ENCODE peak calls at places on chromosomes 1 and 21, in seven cellular contexts. J, E, F, L, B, K and I are unnamed samples.
A peak's percentile ranks its signal among the peaks of the same experiment; 100 is the strongest.

GRCh38 chr1:224929335-224930237 is at the start of gene DNAH14:
- DNase-seq in J (peak; percentile 96), E (no peak), F (peak; percentile 85), L (peak; percentile 66), B (peak; percentile 94), K (peak; percentile 80), I (no peak)

GRCh38 chr1:53585116-53585515 is 125.9 kb downstream of the DMRTB1 start:
- DNase-seq in J (no peak), E (peak; percentile 19), F (no peak), L (no peak), B (no peak), K (peak; percentile 21), I (peak; percentile 29)

GRCh38 chr1:46188295-46189030 is 9.8 kb downstream of the POMGNT1 start:
- DNase-seq in J (no peak), E (no peak), F (peak; percentile 70), L (no peak), B (no peak), K (peak; percentile 55), I (no peak)

GRCh38 chr1:58717979-58718378 is 18.1 kb upstream of the MYSM1 start:
- DNase-seq in J (no peak), E (no peak), F (no peak), L (no peak), B (no peak), K (no peak), I (peak; percentile 25)

GRCh38 chr1:119874186-119874585 is 22.1 kb downstream of the ADAM30 start:
- DNase-seq in J (no peak), E (no peak), F (no peak), L (no peak), B (no peak), K (no peak), I (no peak)

GRCh38 chr1:77371396-77371795 is 89.6 kb downstream of the AK5 start:
- DNase-seq in J (no peak), E (no peak), F (no peak), L (no peak), B (no peak), K (no peak), I (no peak)

GRCh38 chr1:28313710-28314510 is 14.9 kb upstream of the MED18 start:
- DNase-seq in J (peak; percentile 90), E (no peak), F (peak; percentile 83), L (peak; percentile 47), B (peak; percentile 75), K (peak; percentile 52), I (no peak)

GRCh38 chr1:228149341-228150020 is at the start of gene GJC2:
- DNase-seq in J (peak; percentile 63), E (no peak), F (peak; percentile 86), L (no peak), B (peak; percentile 44), K (peak; percentile 44), I (no peak)

GRCh38 chr1:33818071-33818470 is 45.8 kb upstream of the HMGB4 start:
- DNase-seq in J (no peak), E (no peak), F (no peak), L (no peak), B (no peak), K (no peak), I (no peak)

GRCh38 chr1:212290608-212291007 is 5.4 kb downstream of the PPP2R5A start:
- DNase-seq in J (no peak), E (no peak), F (no peak), L (no peak), B (no peak), K (no peak), I (no peak)

GRCh38 chr1:237416924-237417655 is 375.1 kb downstream of the RYR2 start:
- DNase-seq in J (no peak), E (no peak), F (no peak), L (no peak), B (no peak), K (no peak), I (no peak)

GRCh38 chr21:16055012-16055411 is 325.2 kb downstream of the USP25 start:
- DNase-seq in J (no peak), E (no peak), F (no peak), L (no peak), B (no peak), K (no peak), I (no peak)

GRCh38 chr1:60133848-60134247 is 60.3 kb upstream of the C1orf87 start:
- DNase-seq in J (no peak), E (no peak), F (no peak), L (no peak), B (no peak), K (no peak), I (no peak)

GRCh38 chr1:230273141-230273710 is 152.9 kb downstream of the PGBD5 start:
- DNase-seq in J (peak; percentile 22), E (no peak), F (peak; percentile 25), L (no peak), B (peak; percentile 14), K (no peak), I (no peak)

GRCh38 chr1:6783221-6783620 is 2.0 kb upstream of the CAMTA1 start:
- DNase-seq in J (no peak), E (no peak), F (no peak), L (no peak), B (no peak), K (no peak), I (no peak)

GRCh38 chr1:216331211-216331610 is 92.0 kb downstream of the USH2A start:
- DNase-seq in J (no peak), E (no peak), F (no peak), L (no peak), B (no peak), K (no peak), I (no peak)

GRCh38 chr1:42937141-42937696 is 21.4 kb downstream of the SLC2A1 start:
- DNase-seq in J (peak; percentile 21), E (no peak), F (peak; percentile 23), L (no peak), B (no peak), K (peak; percentile 9), I (no peak)

GRCh38 chr1:168469690-168470089 is 74.1 kb downstream of the XCL2 start:
- DNase-seq in J (no peak), E (no peak), F (no peak), L (peak; percentile 21), B (no peak), K (peak; percentile 60), I (no peak)

GRCh38 chr1:168467452-168467851 is 76.3 kb downstream of the XCL2 start:
- DNase-seq in J (no peak), E (no peak), F (no peak), L (no peak), B (no peak), K (no peak), I (peak; percentile 18)

GRCh38 chr1:168466703-168467081 is 77.1 kb downstream of the XCL2 start:
- DNase-seq in J (no peak), E (no peak), F (no peak), L (no peak), B (no peak), K (no peak), I (no peak)

GRCh38 chr1:168468822-168469221 is 75.0 kb downstream of the XCL2 start:
- DNase-seq in J (no peak), E (no peak), F (no peak), L (no peak), B (no peak), K (no peak), I (no peak)

GRCh38 chr1:168468042-168468809 is 75.6 kb downstream of the XCL2 start:
- DNase-seq in J (no peak), E (no peak), F (no peak), L (no peak), B (no peak), K (no peak), I (no peak)
- H3K4me1 ChIP-seq in J (peaks cover 34% of the 10 kb centered on the region), E (peaks cover 55% of the 10 kb centered on the region), F (peaks cover 5% of the 10 kb centered on the region), L (peaks cover 40% of the 10 kb centered on the region), B (peaks cover 28% of the 10 kb centered on the region), K (peaks cover 36% of the 10 kb centered on the region), I (peaks cover 58% of the 10 kb centered on the region)

DNA sequence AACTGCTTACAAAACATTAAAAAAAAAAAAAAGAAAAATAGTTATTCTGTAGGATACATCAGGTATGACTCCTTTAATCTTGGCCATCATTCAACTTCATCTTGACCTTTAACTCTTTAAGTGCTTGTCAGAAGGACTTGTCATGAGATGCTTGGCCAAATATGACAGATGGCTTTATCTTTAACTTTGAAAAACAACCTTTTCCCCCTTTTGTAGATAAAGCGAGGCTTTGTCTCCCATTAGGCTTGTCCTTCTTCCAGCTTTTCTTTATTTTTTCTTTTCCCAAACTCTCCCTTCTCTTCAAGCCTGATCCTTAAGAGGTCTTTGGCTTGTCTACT is 2.3 kb downstream of the SRSF10 start:
- DNase-seq in J (no peak), E (no peak), F (no peak), L (no peak), B (no peak), K (no peak), I (no peak)
- H3K4me3 ChIP-seq in J (peak overlapping the region; percentile 89), E (no peak overlapping the region), F (peak overlapping the region; percentile 26), L (peak overlapping the region; percentile 97), B (no peak overlapping the region), K (peak overlapping the region; percentile 97), I (no peak overlapping the region)

DNA sequence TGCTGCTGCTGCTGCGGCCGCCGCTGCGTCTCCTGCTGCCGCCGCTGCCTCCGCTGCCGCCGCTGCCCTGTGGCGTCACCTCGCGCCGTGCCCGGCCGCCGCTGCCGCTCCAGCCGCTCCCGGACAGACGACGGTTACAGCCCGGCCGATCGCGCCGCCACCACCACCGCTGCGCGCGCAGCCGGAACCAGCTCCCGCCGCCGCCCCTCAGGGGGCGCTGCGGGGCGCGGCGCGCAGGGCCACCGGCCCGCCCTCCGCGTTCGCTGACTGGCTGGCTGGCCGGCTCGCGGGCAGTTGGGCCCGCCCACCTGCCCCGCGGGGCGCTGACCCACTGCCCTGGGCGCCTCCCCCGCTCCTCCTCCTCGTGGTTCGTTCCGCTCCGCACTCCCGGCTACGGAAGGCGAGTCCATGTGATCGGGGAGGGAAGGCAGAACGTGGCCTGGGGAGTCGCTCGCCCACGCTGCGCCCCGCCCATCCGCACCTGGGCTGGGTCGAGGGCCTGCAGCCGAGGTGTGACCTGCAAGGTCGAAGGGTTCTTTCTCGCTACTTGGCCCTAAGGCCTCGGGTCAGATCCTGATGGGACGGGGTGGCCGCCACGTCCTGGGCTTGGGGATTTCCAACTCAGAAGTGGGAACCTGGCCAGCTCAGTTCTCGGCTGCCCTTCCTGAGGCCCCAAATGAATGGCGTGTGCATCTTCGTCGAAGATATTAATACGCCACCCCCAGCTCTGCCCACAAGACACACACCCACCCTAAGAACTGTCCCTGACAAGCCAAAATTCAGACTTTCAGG is at the start of gene PTP4A2:
- DNase-seq in J (peak; percentile 98), E (peak; percentile 54), F (peak; percentile 96), L (peak; percentile 79), B (peak; percentile 96), K (peak; percentile 97), I (peak; percentile 89)
- H3K4me1 ChIP-seq in J (peaks cover 67% of the 10 kb centered on the region), E (peaks cover 77% of the 10 kb centered on the region), F (peaks cover 2% of the 10 kb centered on the region), L (peaks cover 66% of the 10 kb centered on the region), B (peaks cover 42% of the 10 kb centered on the region), K (peaks cover 51% of the 10 kb centered on the region), I (peaks cover 77% of the 10 kb centered on the region)

GRCh38 chr21:31922881-31923280 is 50.1 kb downstream of the HUNK start:
- DNase-seq in J (no peak), E (no peak), F (no peak), L (no peak), B (no peak), K (no peak), I (no peak)

GRCh38 chr21:31926498-31926897 is 53.7 kb downstream of the HUNK start:
- DNase-seq in J (no peak), E (no peak), F (no peak), L (no peak), B (no peak), K (no peak), I (no peak)

GRCh38 chr21:31921079-31921478 is 48.3 kb downstream of the HUNK start:
- DNase-seq in J (no peak), E (no peak), F (no peak), L (no peak), B (no peak), K (no peak), I (no peak)

GRCh38 chr21:31924548-31924947 is 51.7 kb downstream of the HUNK start:
- DNase-seq in J (no peak), E (no peak), F (no peak), L (no peak), B (no peak), K (no peak), I (no peak)

GRCh38 chr21:31923756-31924155 is 50.9 kb downstream of the HUNK start:
- DNase-seq in J (no peak), E (no peak), F (no peak), L (no peak), B (no peak), K (no peak), I (no peak)
- H3K4me3 ChIP-seq in J (no peak overlapping the region), E (no peak overlapping the region), F (no peak overlapping the region), L (no peak overlapping the region), B (no peak overlapping the region), K (no peak overlapping the region), I (no peak overlapping the region)